ENCODE peak calls at places on chromosomes 7 and 10, in nine cellular contexts. Z is heart left ventricle, O is left ventricle myocardium inferior, N is RWPE1, S is left lung, K is fibroblast of lung, X is thoracic aorta, B is A549, R is heart right ventricle. M is an unnamed sample.

GRCh38 chr7:120272261-120272895 is 597 bp upstream of the KCND2 start:
- DNase-seq in K (peak), B (peak), R (no peak), N (peak), X (no peak), O (no peak), Z (no peak), S (no peak), M (peak)

GRCh38 chr7:33788493-33788892 is 116.8 kb upstream of the BMPER start:
- DNase-seq in O (no peak), K (no peak), S (no peak), X (no peak), N (no peak), B (no peak), R (no peak), Z (no peak), M (no peak)

GRCh38 chr7:111827863-111828504 is 265.7 kb upstream of the IMMP2L start:
- DNase-seq in X (no peak), Z (no peak), O (no peak), K (peak), N (peak), S (peak), R (no peak), B (peak), M (peak)

GRCh38 chr7:151890355-151891004 is 13.6 kb upstream of the PRKAG2 start:
- DNase-seq in S (no peak), Z (no peak), B (no peak), X (no peak), O (no peak), N (no peak), R (no peak), K (no peak), M (no peak)

GRCh38 chr7:117810642-117811512 is 62.4 kb downstream of the CTTNBP2 start:
- DNase-seq in B (no peak), K (no peak), R (no peak), N (no peak), S (no peak), Z (no peak), O (no peak), X (no peak), M (no peak)

GRCh38 chr10:33132626-33133025 is 174.6 kb upstream of the ITGB1 start:
- DNase-seq in K (no peak), O (no peak), Z (no peak), S (no peak), X (no peak), R (no peak), N (no peak), B (peak), M (no peak)

GRCh38 chr7:64876792-64877713 is 26.0 kb upstream of the ZNF273 start:
- DNase-seq in N (peak), S (peak), B (no peak), O (peak), K (no peak), X (no peak), R (peak), Z (peak), M (no peak)

GRCh38 chr10:93458821-93459257 is 23.3 kb downstream of the MYOF start:
- DNase-seq in R (peak), X (peak), N (peak), S (peak), O (peak), Z (peak), B (peak), K (peak), M (peak)

GRCh38 chr10:86019141-86019540 is 347.5 kb downstream of the GRID1 start:
- DNase-seq in N (no peak), O (no peak), X (no peak), K (no peak), S (no peak), B (no peak), Z (no peak), R (no peak), M (no peak)

GRCh38 chr10:68103867-68104255 is 5.4 kb upstream of the MYPN start:
- DNase-seq in N (no peak), X (no peak), S (no peak), B (no peak), O (no peak), R (no peak), K (no peak), Z (no peak), M (no peak)
- H3K27ac ChIP-seq in N (no peak), X (no peak), S (no peak), B (peak), O (no peak), R (no peak), K (no peak), Z (no peak), M (no peak)

GRCh38 chr10:43785252-43785651 is 136.6 kb upstream of the ZNF32 start:
- DNase-seq in N (no peak), K (no peak), B (peak), Z (no peak), X (no peak), R (no peak), S (no peak), O (no peak), M (peak)
- TF ChIP-seq CTCF in N (no peak), K (no peak), B (no peak), Z (no peak), X (no peak), R (peak), S (no peak), O (peak), M (no peak)

DNA sequence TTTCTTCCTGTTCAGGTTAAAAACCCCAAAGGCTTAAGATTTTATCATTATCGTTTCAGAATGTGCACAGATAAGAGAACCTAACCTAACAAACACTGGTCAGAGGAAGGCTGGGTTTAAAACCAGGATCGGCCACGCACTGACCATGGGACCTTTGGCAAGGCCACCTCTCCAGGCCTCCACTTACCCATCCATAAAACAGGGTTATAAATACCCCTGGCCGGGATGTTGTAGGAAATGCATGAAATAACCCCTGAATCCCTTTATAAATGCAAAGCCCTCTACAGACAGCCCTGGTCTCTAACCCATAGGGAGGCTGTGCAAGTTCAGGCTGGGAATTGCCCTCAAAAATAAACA is 418 bp downstream of the DEPP1 start:
- DNase-seq in B (no peak), S (no peak), N (no peak), X (no peak), K (no peak), O (no peak), Z (no peak), R (no peak), M (no peak)
- H3K27ac ChIP-seq in B (peak), S (peak), N (peak), X (peak), K (peak), O (peak), Z (peak), R (peak), M (peak)

GRCh38 chr10:42990016-42990720 is 86.7 kb upstream of the RET start:
- DNase-seq in K (no peak), X (no peak), R (no peak), O (no peak), N (no peak), B (no peak), S (no peak), Z (no peak), M (no peak)

GRCh38 chr10:42990721-42991441 is 86.0 kb upstream of the RET start:
- DNase-seq in O (no peak), R (no peak), X (no peak), K (no peak), N (no peak), Z (no peak), S (no peak), B (no peak), M (no peak)

GRCh38 chr10:42988069-42988468 is 88.8 kb upstream of the RET start:
- DNase-seq in R (no peak), Z (no peak), N (no peak), B (no peak), X (no peak), K (no peak), O (no peak), S (peak), M (no peak)

GRCh38 chr10:42988517-42989395 is 88.1 kb upstream of the RET start:
- DNase-seq in R (no peak), X (no peak), B (no peak), N (no peak), O (no peak), S (peak), K (no peak), Z (no peak), M (no peak)

DNA sequence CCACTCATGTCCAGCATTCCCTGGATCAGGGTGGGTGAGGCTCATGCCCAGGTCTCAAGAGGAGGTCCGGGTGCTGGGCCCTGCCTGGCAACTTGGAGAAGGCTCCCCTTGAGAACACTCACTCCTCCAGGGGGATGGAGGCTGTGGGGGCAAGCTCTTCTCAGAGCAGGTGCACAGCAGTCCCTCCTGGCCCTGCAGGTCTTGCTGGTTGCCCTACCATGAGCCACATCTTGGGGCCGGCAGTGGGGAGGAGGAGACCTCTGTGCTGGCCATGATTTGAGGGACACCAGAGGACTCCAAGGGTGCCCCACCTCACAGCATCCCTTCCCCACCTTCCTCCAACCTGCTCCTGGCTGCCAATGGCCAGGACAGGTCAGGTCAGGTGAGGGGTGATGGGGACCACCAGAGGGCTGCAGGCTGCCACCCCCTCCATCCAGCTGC is 87.4 kb upstream of the RET start:
- DNase-seq in B (no peak), O (no peak), Z (no peak), R (no peak), K (no peak), S (no peak), N (no peak), X (no peak), M (no peak)
- TF ChIP-seq CTCF in B (no peak), O (no peak), Z (no peak), R (no peak), K (no peak), S (no peak), N (no peak), X (no peak), M (no peak)

DNA sequence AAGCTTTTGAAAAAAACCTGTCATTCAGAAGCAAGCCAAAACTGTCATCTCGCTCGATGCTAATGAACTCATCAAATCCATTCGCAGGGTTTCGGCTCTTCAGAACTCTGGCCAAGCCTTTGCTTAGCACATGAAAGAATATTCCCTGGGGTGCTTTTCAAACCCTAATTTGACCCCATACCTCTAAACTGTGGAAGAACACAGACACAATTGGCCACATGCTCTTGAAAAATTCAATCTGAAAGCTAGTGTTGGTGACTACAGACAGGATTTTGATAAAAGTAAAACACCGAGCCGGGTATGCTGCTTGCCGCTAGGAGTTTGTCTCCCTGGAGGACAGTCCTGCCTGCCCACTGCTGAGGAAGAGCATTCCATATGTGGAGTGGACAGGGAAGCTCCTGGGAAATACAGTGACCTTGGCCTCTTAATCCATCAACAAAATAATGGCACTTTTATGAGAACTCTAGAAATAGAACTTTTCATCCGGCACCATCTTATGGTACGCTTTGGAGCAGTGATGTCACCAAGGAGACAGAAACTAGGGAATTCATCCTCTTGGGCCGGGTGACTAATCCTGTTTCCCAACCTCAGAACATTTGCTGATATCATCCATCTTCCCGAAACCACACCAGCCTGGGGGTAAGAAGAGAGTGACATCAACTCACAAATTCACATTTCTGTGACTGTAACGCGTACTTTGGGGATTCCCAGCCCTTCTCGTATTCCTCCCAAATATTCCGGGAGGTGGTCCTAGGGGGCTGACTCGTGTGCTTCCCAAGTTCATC is 34.2 kb downstream of the MTURN start:
- DNase-seq in R (no peak), K (peak), B (peak), N (peak), X (no peak), O (no peak), S (no peak), Z (no peak), M (no peak)
- H3K27ac ChIP-seq in R (no peak), K (peak), B (peak), N (peak), X (no peak), O (peak), S (no peak), Z (peak), M (no peak)

M was measured in endothelial cell of umbilical vein.